ENCODE peak calls at places on chromosomes 13 and 19, in eight cellular contexts. Z, T, H, W, Y, S, X and E are unnamed samples.

GRCh38 chr13:107999751-108000150 is 215.6 kb downstream of the LIG4 start:
- DNase-seq in Z (no peak), T (no peak), H (no peak), W (no peak), Y (no peak), S (no peak), X (no peak), E (no peak)

GRCh38 chr19:45146716-45147337 is 14.0 kb downstream of the NKPD1 start:
- DNase-seq in Z (no peak), T (no peak), H (no peak), W (no peak), Y (no peak), S (no peak), X (no peak), E (no peak)

GRCh38 chr13:113835461-113836274 is 28.2 kb downstream of the GAS6 start:
- DNase-seq in Z (peak; percentile 70), T (no peak), H (no peak), W (peak; percentile 79), Y (peak; percentile 55), S (no peak), X (no peak), E (no peak)

GRCh38 chr13:111347438-111347837 is 27.0 kb downstream of the TEX29 start:
- DNase-seq in Z (no peak), T (no peak), H (no peak), W (no peak), Y (no peak), S (no peak), X (no peak), E (no peak)

GRCh38 chr13:30454991-30455390 is 10.7 kb downstream of the HMGB1 start:
- DNase-seq in Z (no peak), T (no peak), H (no peak), W (no peak), Y (no peak), S (no peak), X (no peak), E (no peak)

GRCh38 chr13:52034616-52035226 is 10.2 kb downstream of the UTP14C start:
- DNase-seq in Z (peak; percentile 42), T (no peak), H (no peak), W (no peak), Y (no peak), S (no peak), X (no peak), E (no peak)

GRCh38 chr19:4993683-4994082 is 24.8 kb downstream of the KDM4B start:
- DNase-seq in Z (no peak), T (no peak), H (no peak), W (no peak), Y (no peak), S (no peak), X (no peak), E (no peak)

GRCh38 chr19:52923782-52924593 is 760 bp upstream of the ZNF888 start:
- DNase-seq in Z (peak; percentile 45), T (peak; percentile 17), H (peak; percentile 39), W (peak; percentile 84), Y (no peak), S (no peak), X (peak; percentile 1), E (no peak)

GRCh38 chr13:33994198-33994597 is 176.2 kb downstream of the RFC3 start:
- DNase-seq in Z (no peak), T (no peak), H (no peak), W (no peak), Y (no peak), S (no peak), X (no peak), E (no peak)

GRCh38 chr19:3176715-3177501 is 1.7 kb upstream of the S1PR4 start:
- DNase-seq in Z (peak; percentile 59), T (peak; percentile 73), H (peak; percentile 29), W (peak; percentile 79), Y (peak; percentile 63), S (no peak), X (no peak), E (no peak)

GRCh38 chr19:17292301-17293074 is 10.7 kb downstream of the ABHD8 start:
- DNase-seq in Z (peak; percentile 88), T (peak; percentile 79), H (peak; percentile 97), W (peak; percentile 93), Y (peak; percentile 67), S (peak; percentile 8), X (no peak), E (peak; percentile 84)

GRCh38 chr19:15895876-15896430 is 1.9 kb downstream of the CYP4F2 start:
- DNase-seq in Z (no peak), T (no peak), H (no peak), W (no peak), Y (no peak), S (no peak), X (no peak), E (no peak)

GRCh38 chr19:41703602-41704293 is 4.7 kb upstream of the CEACAM5 start:
- DNase-seq in Z (no peak), T (no peak), H (no peak), W (no peak), Y (no peak), S (no peak), X (no peak), E (no peak)

GRCh38 chr13:46389985-46390384 is 2.9 kb upstream of the RUBCNL start:
- DNase-seq in Z (no peak), T (peak; percentile 18), H (no peak), W (no peak), Y (no peak), S (peak; percentile 84), X (peak; percentile 37), E (peak; percentile 59)